ENCODE peak calls at places on chromosomes 3 and 15, in eight cellular contexts. One of them, this sample, is unnamed.
A peak's percentile ranks its signal among the peaks of the same experiment; 100 is the strongest.

GRCh38 chr15:70856177-70856883 is 2.4 kb upstream of the LARP6 start:
- DNase-seq in neuronal stem cell: no peak
- DNase-seq in SHP77: no peak
- DNase-seq in heart left ventricle: no peak
- DNase-seq in stimulated activated CD8-positive, alpha-beta memory T cell treated with anti-CD3 and anti-CD28 coated beads, Interleukin-4, amount 100 ng/mL, for 4 hours: no peak
- DNase-seq in substantia nigra: no peak
- DNase-seq in activated CD4-positive, alpha-beta T cell treated with anti-CD3 and anti-CD28 coated beads, Interleukin-2, amount 50 U/mL, for 48 hours: no peak
- DNase-seq in stimulated activated CD4-positive, alpha-beta T cell treated with anti-CD3 and anti-CD28 coated beads, TNF-alpha, amount 100 ng/mL, for 1 hour: no peak
- DNase-seq in this sample: no peak

GRCh38 chr3:38365469-38366062 is 19.0 kb downstream of the XYLB start:
- DNase-seq in neuronal stem cell: no peak
- DNase-seq in SHP77: no peak
- DNase-seq in heart left ventricle: no peak
- DNase-seq in stimulated activated CD8-positive, alpha-beta memory T cell treated with anti-CD3 and anti-CD28 coated beads, Interleukin-4, amount 100 ng/mL, for 4 hours: no peak
- DNase-seq in substantia nigra: no peak
- DNase-seq in activated CD4-positive, alpha-beta T cell treated with anti-CD3 and anti-CD28 coated beads, Interleukin-2, amount 50 U/mL, for 48 hours: no peak
- DNase-seq in stimulated activated CD4-positive, alpha-beta T cell treated with anti-CD3 and anti-CD28 coated beads, TNF-alpha, amount 100 ng/mL, for 1 hour: no peak
- DNase-seq in this sample: no peak

GRCh38 chr3:113436794-113437193 is 4.5 kb downstream of the CFAP44 start:
- DNase-seq in neuronal stem cell: no peak
- DNase-seq in SHP77: no peak
- DNase-seq in heart left ventricle: no peak
- DNase-seq in stimulated activated CD8-positive, alpha-beta memory T cell treated with anti-CD3 and anti-CD28 coated beads, Interleukin-4, amount 100 ng/mL, for 4 hours: no peak
- DNase-seq in substantia nigra: no peak
- DNase-seq in activated CD4-positive, alpha-beta T cell treated with anti-CD3 and anti-CD28 coated beads, Interleukin-2, amount 50 U/mL, for 48 hours: no peak
- DNase-seq in stimulated activated CD4-positive, alpha-beta T cell treated with anti-CD3 and anti-CD28 coated beads, TNF-alpha, amount 100 ng/mL, for 1 hour: no peak
- DNase-seq in this sample: no peak

GRCh38 chr3:20264900-20265567 is 79.0 kb upstream of the SGO1 start:
- DNase-seq in neuronal stem cell: no peak
- DNase-seq in SHP77: no peak
- DNase-seq in heart left ventricle: no peak
- DNase-seq in stimulated activated CD8-positive, alpha-beta memory T cell treated with anti-CD3 and anti-CD28 coated beads, Interleukin-4, amount 100 ng/mL, for 4 hours: no peak
- DNase-seq in substantia nigra: no peak
- DNase-seq in activated CD4-positive, alpha-beta T cell treated with anti-CD3 and anti-CD28 coated beads, Interleukin-2, amount 50 U/mL, for 48 hours: no peak
- DNase-seq in stimulated activated CD4-positive, alpha-beta T cell treated with anti-CD3 and anti-CD28 coated beads, TNF-alpha, amount 100 ng/mL, for 1 hour: no peak
- DNase-seq in this sample: no peak

GRCh38 chr3:50132421-50133282 is 22.5 kb upstream of the SEMA3F start:
- DNase-seq in neuronal stem cell: no peak
- DNase-seq in SHP77: no peak
- DNase-seq in heart left ventricle: no peak
- DNase-seq in stimulated activated CD8-positive, alpha-beta memory T cell treated with anti-CD3 and anti-CD28 coated beads, Interleukin-4, amount 100 ng/mL, for 4 hours: no peak
- DNase-seq in substantia nigra: no peak
- DNase-seq in activated CD4-positive, alpha-beta T cell treated with anti-CD3 and anti-CD28 coated beads, Interleukin-2, amount 50 U/mL, for 48 hours: no peak
- DNase-seq in stimulated activated CD4-positive, alpha-beta T cell treated with anti-CD3 and anti-CD28 coated beads, TNF-alpha, amount 100 ng/mL, for 1 hour: no peak
- DNase-seq in this sample: no peak

GRCh38 chr3:38031022-38031994 is 1.9 kb upstream of the PLCD1 start:
- DNase-seq in neuronal stem cell: no peak
- DNase-seq in SHP77: no peak
- DNase-seq in heart left ventricle: peak; percentile 63
- DNase-seq in stimulated activated CD8-positive, alpha-beta memory T cell treated with anti-CD3 and anti-CD28 coated beads, Interleukin-4, amount 100 ng/mL, for 4 hours: no peak
- DNase-seq in substantia nigra: no peak
- DNase-seq in activated CD4-positive, alpha-beta T cell treated with anti-CD3 and anti-CD28 coated beads, Interleukin-2, amount 50 U/mL, for 48 hours: peak; percentile 45
- DNase-seq in stimulated activated CD4-positive, alpha-beta T cell treated with anti-CD3 and anti-CD28 coated beads, TNF-alpha, amount 100 ng/mL, for 1 hour: no peak
- DNase-seq in this sample: peak; percentile 79

GRCh38 chr15:75673426-75674247 is 25.9 kb downstream of the SNX33 start:
- DNase-seq in neuronal stem cell: no peak
- DNase-seq in SHP77: no peak
- DNase-seq in heart left ventricle: peak; percentile 89
- DNase-seq in stimulated activated CD8-positive, alpha-beta memory T cell treated with anti-CD3 and anti-CD28 coated beads, Interleukin-4, amount 100 ng/mL, for 4 hours: no peak
- DNase-seq in substantia nigra: no peak
- DNase-seq in activated CD4-positive, alpha-beta T cell treated with anti-CD3 and anti-CD28 coated beads, Interleukin-2, amount 50 U/mL, for 48 hours: no peak
- DNase-seq in stimulated activated CD4-positive, alpha-beta T cell treated with anti-CD3 and anti-CD28 coated beads, TNF-alpha, amount 100 ng/mL, for 1 hour: no peak
- DNase-seq in this sample: peak; percentile 61

GRCh38 chr3:177122183-177122856 is 75.0 kb downstream of the TBL1XR1 start:
- DNase-seq in neuronal stem cell: no peak
- DNase-seq in SHP77: no peak
- DNase-seq in heart left ventricle: no peak
- DNase-seq in stimulated activated CD8-positive, alpha-beta memory T cell treated with anti-CD3 and anti-CD28 coated beads, Interleukin-4, amount 100 ng/mL, for 4 hours: no peak
- DNase-seq in substantia nigra: no peak
- DNase-seq in activated CD4-positive, alpha-beta T cell treated with anti-CD3 and anti-CD28 coated beads, Interleukin-2, amount 50 U/mL, for 48 hours: no peak
- DNase-seq in stimulated activated CD4-positive, alpha-beta T cell treated with anti-CD3 and anti-CD28 coated beads, TNF-alpha, amount 100 ng/mL, for 1 hour: no peak
- DNase-seq in this sample: no peak

GRCh38 chr15:29698030-29698701 is 124.1 kb downstream of the TJP1 start:
- DNase-seq in neuronal stem cell: no peak
- DNase-seq in SHP77: peak; percentile 91
- DNase-seq in heart left ventricle: no peak
- DNase-seq in stimulated activated CD8-positive, alpha-beta memory T cell treated with anti-CD3 and anti-CD28 coated beads, Interleukin-4, amount 100 ng/mL, for 4 hours: no peak
- DNase-seq in substantia nigra: no peak
- DNase-seq in activated CD4-positive, alpha-beta T cell treated with anti-CD3 and anti-CD28 coated beads, Interleukin-2, amount 50 U/mL, for 48 hours: no peak
- DNase-seq in stimulated activated CD4-positive, alpha-beta T cell treated with anti-CD3 and anti-CD28 coated beads, TNF-alpha, amount 100 ng/mL, for 1 hour: no peak
- DNase-seq in this sample: peak; percentile 39

GRCh38 chr3:16183601-16184270 is 9.3 kb downstream of the GALNT15 start:
- DNase-seq in neuronal stem cell: no peak
- DNase-seq in SHP77: no peak
- DNase-seq in heart left ventricle: no peak
- DNase-seq in stimulated activated CD8-positive, alpha-beta memory T cell treated with anti-CD3 and anti-CD28 coated beads, Interleukin-4, amount 100 ng/mL, for 4 hours: no peak
- DNase-seq in substantia nigra: no peak
- DNase-seq in activated CD4-positive, alpha-beta T cell treated with anti-CD3 and anti-CD28 coated beads, Interleukin-2, amount 50 U/mL, for 48 hours: no peak
- DNase-seq in stimulated activated CD4-positive, alpha-beta T cell treated with anti-CD3 and anti-CD28 coated beads, TNF-alpha, amount 100 ng/mL, for 1 hour: no peak
- DNase-seq in this sample: no peak

GRCh38 chr3:117587416-117587815 is 877.8 kb downstream of the TUSC7 start:
- DNase-seq in neuronal stem cell: no peak
- DNase-seq in SHP77: no peak
- DNase-seq in heart left ventricle: no peak
- DNase-seq in stimulated activated CD8-positive, alpha-beta memory T cell treated with anti-CD3 and anti-CD28 coated beads, Interleukin-4, amount 100 ng/mL, for 4 hours: no peak
- DNase-seq in substantia nigra: no peak
- DNase-seq in activated CD4-positive, alpha-beta T cell treated with anti-CD3 and anti-CD28 coated beads, Interleukin-2, amount 50 U/mL, for 48 hours: no peak
- DNase-seq in stimulated activated CD4-positive, alpha-beta T cell treated with anti-CD3 and anti-CD28 coated beads, TNF-alpha, amount 100 ng/mL, for 1 hour: no peak
- DNase-seq in this sample: no peak